ENCODE peak calls at places on chromosomes 12 and 14, in seven cellular contexts. V is transverse colon; P is GM13977; F is cardiac fibroblast; Z is WTC11; L is GM12864; W is CD8-positive, alpha-beta T cell. O is an unnamed sample.

GRCh38 chr12:111173391-111174282 is 195.3 kb downstream of the PHETA1 start:
- DNase-seq in F (no peak), Z (no peak), L (no peak), P (no peak), V (no peak), W (no peak), O (no peak)

GRCh38 chr12:131825146-131825892 is 2.9 kb upstream of the MMP17 start:
- DNase-seq in F (peak; percentile 29), P (no peak), Z (no peak), W (no peak), L (no peak), V (no peak), O (no peak)

GRCh38 chr14:73943083-73943482 is 6.8 kb downstream of the FAM161B start:
- DNase-seq in W (no peak), P (no peak), V (no peak), F (peak; percentile 80), Z (no peak), L (no peak), O (no peak)

GRCh38 chr12:14839262-14839661 is 4.1 kb downstream of the ART4 start:
- DNase-seq in Z (no peak), W (no peak), L (no peak), V (no peak), F (no peak), P (no peak), O (no peak)

GRCh38 chr14:64501326-64502171 is 2.1 kb downstream of the ZBTB25 start:
- DNase-seq in F (peak; percentile 87), P (no peak), L (no peak), W (no peak), V (peak; percentile 68), Z (no peak), O (no peak)

GRCh38 chr12:3562484-3562883 is 71.5 kb downstream of the PRMT8 start:
- DNase-seq in V (no peak), P (no peak), F (no peak), W (no peak), Z (no peak), L (no peak), O (no peak)

GRCh38 chr12:22856120-22856699 is 231.2 kb downstream of the ETNK1 start:
- DNase-seq in Z (no peak), F (peak; percentile 56), W (no peak), V (no peak), P (peak; percentile 14), L (no peak), O (no peak)

GRCh38 chr14:73630009-73630780 is 14.6 kb upstream of the DNAL1 start:
- DNase-seq in W (no peak), F (no peak), L (no peak), Z (no peak), V (no peak), P (no peak), O (no peak)

GRCh38 chr12:70815866-70816470 is 104.6 kb downstream of the PTPRR start:
- DNase-seq in F (no peak), P (no peak), L (no peak), Z (no peak), V (no peak), W (no peak), O (no peak)

GRCh38 chr12:100279612-100280244 is 12.8 kb downstream of the SCYL2 start:
- DNase-seq in W (no peak), P (no peak), V (no peak), L (no peak), F (peak; percentile 13), Z (no peak), O (peak; percentile 8)

GRCh38 chr12:107903377-107904061 is 129.0 kb downstream of the ASCL4 start:
- DNase-seq in P (peak; percentile 88), F (no peak), Z (peak; percentile 89), L (peak; percentile 61), V (peak; percentile 86), W (no peak), O (peak; percentile 36)

GRCh38 chr12:123389560-123390351 is 5.8 kb downstream of the KMT5A start:
- DNase-seq in Z (peak; percentile 57), V (peak; percentile 79), L (no peak), F (peak; percentile 22), W (peak; percentile 13), P (peak; percentile 73), O (peak; percentile 19)

GRCh38 chr12:108570743-108571603 is 8.6 kb downstream of the ISCU start:
- DNase-seq in F (peak; percentile 79), Z (no peak), W (no peak), L (no peak), P (no peak), V (no peak), O (no peak)

GRCh38 chr14:88554458-88555286 is at the start of gene PTPN21:
- DNase-seq in L (no peak), Z (peak; percentile 75), F (peak; percentile 79), P (peak; percentile 67), V (peak; percentile 84), W (no peak), O (peak; percentile 65)

GRCh38 chr14:89013698-89014569 is 189.5 kb downstream of the TTC8 start:
- DNase-seq in P (no peak), L (no peak), Z (no peak), F (no peak), V (no peak), W (no peak), O (no peak)

GRCh38 chr14:54845616-54846015 is 57.0 kb downstream of the GCH1 start:
- DNase-seq in V (no peak), P (no peak), Z (no peak), L (no peak), W (no peak), F (peak; percentile 37), O (no peak)

GRCh38 chr14:92551066-92551841 is 37.7 kb downstream of the RIN3 start:
- DNase-seq in Z (no peak), W (no peak), L (peak; percentile 62), F (no peak), V (no peak), P (peak; percentile 73), O (no peak)

GRCh38 chr14:24368562-24369252 is 723 bp downstream of the NFATC4 start:
- DNase-seq in V (peak; percentile 45), F (peak; percentile 78), W (no peak), L (no peak), P (peak; percentile 81), Z (peak; percentile 82), O (peak; percentile 44)

DNA sequence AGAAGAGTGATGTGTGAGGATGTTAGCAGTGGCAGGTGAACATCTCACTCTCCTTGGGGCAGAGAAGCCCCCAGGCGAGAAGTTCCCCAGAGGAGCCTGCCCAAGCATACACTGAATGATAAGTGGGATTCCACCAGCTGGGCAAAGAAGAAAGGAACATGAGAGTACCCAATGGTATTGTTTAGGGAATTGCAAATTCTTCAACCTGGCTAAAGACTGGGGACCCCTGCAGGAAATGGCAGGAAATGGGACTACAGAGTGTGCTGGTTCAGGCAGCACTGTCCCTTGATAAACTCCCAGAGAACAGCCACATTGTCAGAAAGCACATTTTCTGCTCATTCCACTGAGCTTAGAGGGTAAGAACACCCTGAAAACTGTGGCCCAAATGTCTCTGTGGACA is 121.3 kb downstream of the RPS29 start:
- DNase-seq in P (no peak), V (no peak), W (no peak), L (no peak), F (no peak), Z (peak; percentile 47), O (no peak)
- TF ChIP-seq CTCF in P (no peak), V (no peak), W (no peak), L (peak; percentile 24), F (peak; percentile 25), Z (peak; percentile 22), O (peak; percentile 33)

GRCh38 chr12:89461649-89462612 is 62.7 kb downstream of the GALNT4 start:
- DNase-seq in P (peak; percentile 40), F (peak; percentile 85), V (no peak), W (no peak), Z (no peak), L (no peak), O (no peak)
- TF ChIP-seq CTCF in P (peak; percentile 52), F (peak; percentile 31), V (peak; percentile 77), W (peak; percentile 77), Z (peak; percentile 49), L (peak; percentile 29), O (peak; percentile 84)

GRCh38 chr14:57150449-57150848 is 118.3 kb downstream of the EXOC5 start:
- DNase-seq in Z (no peak), W (no peak), L (no peak), P (no peak), F (no peak), V (no peak), O (no peak)

GRCh38 chr14:57153286-57153685 is 115.4 kb downstream of the EXOC5 start:
- DNase-seq in L (no peak), F (no peak), P (no peak), V (no peak), W (no peak), Z (no peak), O (no peak)
- TF ChIP-seq CTCF in L (no peak), F (no peak), P (no peak), V (no peak), W (no peak), Z (no peak), O (no peak)

DNA sequence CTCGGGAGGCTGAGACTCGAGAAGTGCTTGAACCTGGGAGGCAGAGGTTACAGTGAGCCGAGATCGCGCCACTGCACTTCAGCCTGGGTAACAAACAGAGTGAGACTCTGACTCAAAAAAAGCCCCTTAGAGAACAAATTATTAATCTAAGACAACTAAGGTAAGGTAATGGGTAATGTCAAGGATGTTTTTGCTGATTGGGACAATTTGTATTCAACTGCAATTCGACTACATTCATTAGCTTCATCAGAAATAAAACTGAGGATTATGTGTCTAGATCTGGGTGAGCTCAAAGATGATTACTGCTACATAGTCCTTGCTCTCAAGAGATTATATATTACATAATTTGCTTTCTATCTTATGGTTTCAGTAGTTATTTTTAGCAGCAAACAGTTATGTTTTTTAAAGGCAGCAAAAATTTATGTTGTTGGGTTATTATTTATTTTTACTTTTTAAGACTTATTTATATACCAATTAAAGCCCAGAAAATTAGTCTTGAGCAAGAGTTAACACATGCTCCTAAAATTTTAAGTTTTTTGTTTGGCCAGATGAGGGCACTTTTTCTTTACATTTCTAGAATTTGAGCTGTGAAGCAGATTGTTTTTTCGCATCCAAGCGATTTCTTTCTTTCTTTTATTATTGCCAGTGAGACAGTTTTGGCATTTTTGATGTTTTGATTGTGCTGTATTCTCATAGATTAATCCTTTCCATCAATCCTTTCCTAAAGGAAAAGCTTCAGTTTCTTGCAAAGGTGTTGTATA is 52.3 kb downstream of the PLEKHA5 start:
- DNase-seq in W (no peak), Z (no peak), V (no peak), L (no peak), F (peak; percentile 36), P (no peak), O (no peak)
- TF ChIP-seq CTCF in W (no peak), Z (no peak), V (no peak), L (no peak), F (no peak), P (peak; percentile 1), O (peak; percentile 49)

O was measured in neural crest cell.